ENCODE peak calls at places on chromosome 2, in six cellular contexts. C, J, L, Z, K and Y are unnamed samples.
A peak's percentile ranks its signal among the peaks of the same experiment; 100 is the strongest.

GRCh38 chr2:235716875-235717496 is 223.1 kb downstream of the AGAP1 start:
- DNase-seq in C (no peak), J (no peak), L (no peak), Z (no peak), K (no peak), Y (no peak)

GRCh38 chr2:161420406-161421025 is 4.4 kb downstream of the TBR1 start:
- DNase-seq in C (no peak), J (no peak), L (no peak), Z (no peak), K (no peak), Y (no peak)

GRCh38 chr2:31234690-31235503 is 945 bp downstream of the EHD3 start:
- DNase-seq in C (no peak), J (no peak), L (no peak), Z (no peak), K (no peak), Y (no peak)

GRCh38 chr2:64551851-64552250 is 27.7 kb downstream of the AFTPH start:
- DNase-seq in C (no peak), J (no peak), L (no peak), Z (no peak), K (no peak), Y (no peak)

GRCh38 chr2:205975082-205975949 is 110.7 kb downstream of the INO80D start:
- DNase-seq in C (peak; percentile 92), J (no peak), L (no peak), Z (no peak), K (no peak), Y (no peak)

GRCh38 chr2:73264783-73265182 is 19.5 kb downstream of the FBXO41 start:
- DNase-seq in C (no peak), J (no peak), L (no peak), Z (no peak), K (no peak), Y (no peak)

GRCh38 chr2:12717988-12718661 is 1.4 kb downstream of the TRIB2 start:
- DNase-seq in C (peak; percentile 57), J (no peak), L (peak; percentile 51), Z (peak; percentile 60), K (no peak), Y (no peak)

GRCh38 chr2:100064165-100064564 is 78.2 kb downstream of the AFF3 start:
- DNase-seq in C (no peak), J (no peak), L (no peak), Z (no peak), K (no peak), Y (no peak)

GRCh38 chr2:59706729-59707128 is 846.7 kb downstream of the BCL11A start:
- DNase-seq in C (no peak), J (no peak), L (no peak), Z (no peak), K (no peak), Y (no peak)

GRCh38 chr2:65435625-65436168 is 3.3 kb upstream of the SPRED2 start:
- DNase-seq in C (peak; percentile 89), J (peak; percentile 42), L (peak; percentile 91), Z (peak; percentile 98), K (peak; percentile 93), Y (peak; percentile 34)

GRCh38 chr2:23954325-23955014 is 14.2 kb downstream of the UBXN2A start:
- DNase-seq in C (no peak), J (no peak), L (no peak), Z (no peak), K (no peak), Y (no peak)

GRCh38 chr2:101999122-101999789 is 7.5 kb downstream of the IL1R2 start:
- DNase-seq in C (peak; percentile 67), J (no peak), L (no peak), Z (no peak), K (no peak), Y (no peak)

GRCh38 chr2:6408057-6408456 is 457.6 kb downstream of the CMPK2 start:
- DNase-seq in C (no peak), J (no peak), L (no peak), Z (no peak), K (no peak), Y (no peak)

GRCh38 chr2:211351998-211352397 is 795.6 kb downstream of the CPS1 start:
- DNase-seq in C (no peak), J (no peak), L (no peak), Z (no peak), K (peak; percentile 49), Y (no peak)

GRCh38 chr2:110126086-110126773 is 10.6 kb upstream of the MALL start:
- DNase-seq in C (no peak), J (no peak), L (no peak), Z (no peak), K (no peak), Y (no peak)

GRCh38 chr2:38702413-38702812 is 36.5 kb downstream of the GALM start:
- DNase-seq in C (no peak), J (no peak), L (no peak), Z (no peak), K (no peak), Y (no peak)

GRCh38 chr2:67867735-67868134 is 195.1 kb downstream of the C1D start:
- DNase-seq in C (peak; percentile 50), J (no peak), L (no peak), Z (no peak), K (no peak), Y (no peak)

GRCh38 chr2:159695798-159696448 is 16.4 kb upstream of the MARCHF7 start:
- DNase-seq in C (no peak), J (no peak), L (no peak), Z (no peak), K (no peak), Y (no peak)

GRCh38 chr2:223069465-223069864 is 17.5 kb downstream of the KCNE4 start:
- DNase-seq in C (no peak), J (no peak), L (no peak), Z (no peak), K (no peak), Y (no peak)